ENCODE peak calls at places on chromosomes 5 and 9, in six cellular contexts. F is non-pigmented ciliary epithelial cell, L is A549, T is foreskin fibroblast, X is sciatic nerve, C is IMR-90. H is an unnamed sample.

GRCh38 chr9:112914524-112914923 is 23.8 kb upstream of the SLC46A2 start:
- DNase-seq in F (no peak), T (no peak), L (no peak), C (no peak), X (no peak), H (no peak)

GRCh38 chr9:99752710-99753109 is 69.0 kb upstream of the NR4A3 start:
- DNase-seq in X (no peak), L (no peak), F (peak; percentile 94), C (peak; percentile 54), T (peak; percentile 75), H (peak; percentile 50)

GRCh38 chr5:133376986-133377385 is 235.4 kb downstream of the FSTL4 start:
- DNase-seq in L (no peak), X (no peak), C (no peak), F (no peak), T (no peak), H (no peak)

GRCh38 chr5:176342766-176343458 is 18.7 kb downstream of the KIAA1191 start:
- DNase-seq in T (no peak), F (no peak), C (no peak), X (no peak), L (no peak), H (no peak)

GRCh38 chr5:135008981-135009735 is 24.9 kb downstream of the PITX1 start:
- DNase-seq in F (no peak), C (no peak), L (no peak), X (peak; percentile 37), T (no peak), H (no peak)

GRCh38 chr9:136694865-136695247 is 7.6 kb upstream of the AGPAT2 start:
- DNase-seq in X (no peak), F (no peak), T (no peak), C (no peak), L (no peak), H (no peak)

GRCh38 chr5:153490124-153491085 is at the start of gene GRIA1:
- DNase-seq in L (no peak), C (peak; percentile 9), T (peak; percentile 30), X (no peak), F (no peak), H (no peak)

GRCh38 chr5:219492-219891 is 1.4 kb downstream of the SDHA start:
- DNase-seq in F (no peak), T (peak; percentile 23), C (peak; percentile 50), X (peak; percentile 18), L (no peak), H (peak; percentile 1)

GRCh38 chr9:13923381-13923780 is 390.6 kb downstream of the NFIB start:
- DNase-seq in C (no peak), T (no peak), L (no peak), X (no peak), F (no peak), H (no peak)

GRCh38 chr5:79243224-79243623 is 7.3 kb downstream of the JMY start:
- DNase-seq in X (no peak), C (no peak), L (no peak), T (no peak), F (no peak), H (no peak)

GRCh38 chr9:92147030-92147853 is 32.0 kb upstream of the SPTLC1 start:
- DNase-seq in T (peak; percentile 86), F (peak; percentile 87), L (peak; percentile 85), X (no peak), C (peak; percentile 94), H (peak; percentile 47)

GRCh38 chr5:120314201-120314600 is 149.9 kb upstream of the PRR16 start:
- DNase-seq in T (peak; percentile 24), X (no peak), F (no peak), L (no peak), C (peak; percentile 44), H (no peak)

GRCh38 chr5:167478156-167478555 is 813.3 kb upstream of the WWC1 start:
- DNase-seq in L (no peak), C (no peak), X (no peak), T (no peak), F (no peak), H (no peak)

GRCh38 chr5:67209141-67209771 is 12.7 kb upstream of the CD180 start:
- DNase-seq in X (no peak), L (peak; percentile 84), C (peak; percentile 72), T (peak; percentile 60), F (no peak), H (no peak)

GRCh38 chr9:89916001-89916635 is 311.3 kb downstream of the GADD45G start:
- DNase-seq in L (no peak), F (no peak), C (no peak), X (no peak), T (no peak), H (no peak)

GRCh38 chr9:93635186-93636107 is 59.1 kb downstream of the PHF2 start:
- DNase-seq in F (no peak), T (no peak), X (peak; percentile 42), C (no peak), L (no peak), H (no peak)

GRCh38 chr9:87668222-87668621 is 57.7 kb upstream of the CTSL start:
- DNase-seq in T (no peak), L (no peak), C (no peak), F (no peak), X (no peak), H (no peak)

GRCh38 chr9:135550344-135550918 is 4.5 kb downstream of the OBP2A start:
- DNase-seq in T (no peak), C (no peak), L (no peak), X (peak; percentile 44), F (no peak), H (no peak)

GRCh38 chr5:123708074-123708806 is 196.3 kb downstream of the CSNK1G3 start:
- DNase-seq in X (no peak), T (peak; percentile 92), F (peak; percentile 80), C (peak; percentile 90), L (peak; percentile 20), H (peak; percentile 90)

GRCh38 chr9:95081998-95082397 is 235.5 kb downstream of the FANCC start:
- DNase-seq in T (no peak), C (no peak), L (no peak), X (peak; percentile 58), F (no peak), H (no peak)

GRCh38 chr9:98732801-98733200 is 24.1 kb upstream of the GABBR2 start:
- DNase-seq in F (no peak), X (no peak), C (no peak), L (no peak), T (no peak), H (no peak)

GRCh38 chr5:174386846-174387245 is 337.5 kb upstream of the MSX2 start:
- DNase-seq in X (no peak), L (no peak), C (no peak), T (no peak), F (no peak), H (no peak)

GRCh38 chr5:103360475-103360874 is 101.9 kb downstream of the MACIR start:
- DNase-seq in L (no peak), C (no peak), T (no peak), X (no peak), F (no peak), H (no peak)

GRCh38 chr5:168992687-168993086 is 308.3 kb downstream of the SLIT3 start:
- DNase-seq in F (no peak), C (no peak), T (no peak), L (peak; percentile 68), X (no peak), H (no peak)

GRCh38 chr5:178532236-178532635 is 58.0 kb downstream of the COL23A1 start:
- DNase-seq in C (no peak), X (no peak), L (no peak), T (no peak), F (no peak), H (no peak)

GRCh38 chr5:57191986-57192385 is 18.1 kb downstream of the GPBP1 start:
- DNase-seq in C (no peak), L (no peak), X (no peak), F (no peak), T (no peak), H (no peak)

GRCh38 chr9:132670816-132671371 is 630 bp downstream of the GTF3C4 start:
- DNase-seq in F (no peak), T (peak; percentile 16), X (no peak), L (peak; percentile 26), C (peak; percentile 13), H (no peak)

GRCh38 chr9:128731691-128732090 is 7.8 kb upstream of the ZDHHC12 start:
- DNase-seq in L (no peak), C (no peak), X (no peak), T (no peak), F (no peak), H (no peak)

GRCh38 chr5:88660326-88660946 is 222.5 kb downstream of the MEF2C start:
- DNase-seq in X (no peak), F (no peak), T (peak; percentile 42), L (no peak), C (peak; percentile 13), H (no peak)

GRCh38 chr9:214488-215448 is at the start of gene DOCK8:
- DNase-seq in F (no peak), X (peak; percentile 77), T (no peak), L (peak; percentile 75), C (no peak), H (no peak)

GRCh38 chr9:110066929-110067716 is 140.8 kb downstream of the C9orf152 start:
- DNase-seq in L (no peak), T (no peak), C (no peak), X (no peak), F (no peak), H (no peak)

GRCh38 chr5:1661311-1661710 is 137.6 kb upstream of the LPCAT1 start:
- DNase-seq in F (no peak), C (no peak), T (no peak), X (no peak), L (no peak), H (no peak)

GRCh38 chr5:84816746-84817547 is 432.3 kb upstream of the EDIL3 start:
- DNase-seq in F (no peak), L (no peak), T (no peak), X (no peak), C (peak; percentile 29), H (no peak)